ENCODE peak calls at places on chromosomes 13 and 19, in seven cellular contexts. Q is neural progenitor cell; L is aorta; Y is left cardiac atrium; C is ELR; V is effector memory CD4-positive, alpha-beta T cell; W is T-helper 2 cell treated with Interferon-gamma antibody and Interleukin-4, amounts not matched to agents 5 μg/mL and 100 μg/mL, for 36 hours. F is an unnamed sample.

GRCh38 chr19:6521718-6522646 is 8.8 kb upstream of the TNFSF9 start:
- DNase-seq in V (peak; percentile 60), C (peak; percentile 36), L (no peak), Q (no peak), Y (no peak), W (peak; percentile 29), F (no peak)

GRCh38 chr13:26112843-26113242 is 61.0 kb upstream of the SHISA2 start:
- DNase-seq in C (peak; percentile 25), Y (no peak), V (no peak), Q (peak; percentile 18), L (no peak), W (no peak), F (no peak)

GRCh38 chr19:3333020-3333583 is 33.3 kb upstream of the NFIC start:
- DNase-seq in V (no peak), W (no peak), C (no peak), L (no peak), Q (no peak), Y (no peak), F (no peak)

GRCh38 chr13:99386911-99387788 is 80.0 kb upstream of the GPR183 start:
- DNase-seq in C (peak; percentile 63), Q (peak; percentile 73), L (peak; percentile 71), W (peak; percentile 74), Y (peak; percentile 49), V (peak; percentile 64), F (no peak)

GRCh38 chr19:49297403-49297802 is 27.6 kb downstream of the SLC6A16 start:
- DNase-seq in L (no peak), V (no peak), W (no peak), C (no peak), Q (no peak), Y (no peak), F (no peak)

GRCh38 chr19:42229855-42230331 is 9.8 kb downstream of the ZNF526 start:
- DNase-seq in L (no peak), Q (no peak), C (peak; percentile 38), Y (no peak), W (no peak), V (no peak), F (peak; percentile 29)

GRCh38 chr19:17328517-17329060 is 6.1 kb downstream of the ANO8 start:
- DNase-seq in L (no peak), V (no peak), C (no peak), Y (no peak), W (no peak), Q (peak; percentile 60), F (no peak)

GRCh38 chr13:101916108-101916757 is 463.8 kb downstream of the ITGBL1 start:
- DNase-seq in C (peak; percentile 28), L (peak; percentile 42), V (no peak), W (no peak), Y (peak; percentile 42), Q (peak; percentile 84), F (peak; percentile 69)

GRCh38 chr19:10919352-10920287 is 8.8 kb downstream of the YIPF2 start:
- DNase-seq in L (no peak), Y (peak; percentile 53), V (no peak), Q (no peak), W (no peak), C (no peak), F (peak; percentile 48)

GRCh38 chr13:40338217-40338616 is 328.2 kb downstream of the FOXO1 start:
- DNase-seq in W (no peak), Q (no peak), Y (no peak), L (no peak), C (no peak), V (no peak), F (no peak)

GRCh38 chr13:109700176-109700575 is 86.2 kb downstream of the IRS2 start:
- DNase-seq in V (no peak), Q (no peak), C (peak; percentile 69), L (peak; percentile 76), Y (peak; percentile 83), W (no peak), F (no peak)

GRCh38 chr19:48683349-48683748 is 10.5 kb upstream of the NTN5 start:
- DNase-seq in C (peak; percentile 44), W (no peak), L (peak; percentile 63), V (no peak), Q (no peak), Y (peak; percentile 73), F (no peak)

GRCh38 chr19:10270616-10271394 is at the start of gene ICAM1:
- DNase-seq in Y (peak; percentile 92), C (peak; percentile 92), V (peak; percentile 71), W (peak; percentile 83), L (peak; percentile 94), Q (peak; percentile 71), F (peak; percentile 93)

GRCh38 chr13:109684836-109685602 is 101.4 kb downstream of the IRS2 start:
- DNase-seq in L (no peak), W (no peak), Q (no peak), Y (peak; percentile 54), C (no peak), V (no peak), F (no peak)

GRCh38 chr13:20190481-20191310 is 2.0 kb downstream of the GJB2 start:
- DNase-seq in Y (no peak), L (no peak), C (peak; percentile 90), Q (no peak), V (no peak), W (no peak), F (no peak)

GRCh38 chr19:21604351-21604926 is 99.0 kb downstream of the ZNF429 start:
- DNase-seq in C (peak; percentile 40), W (no peak), Y (no peak), V (no peak), L (no peak), Q (peak; percentile 7), F (no peak)

GRCh38 chr19:15396436-15396835 is 16.8 kb upstream of the AKAP8 start:
- DNase-seq in C (no peak), W (no peak), L (no peak), Y (no peak), V (no peak), Q (no peak), F (no peak)

GRCh38 chr13:99955747-99956472 is 15.7 kb downstream of the ZIC5 start:
- DNase-seq in C (no peak), L (no peak), Q (peak; percentile 67), V (no peak), W (no peak), Y (peak; percentile 58), F (peak; percentile 75)

GRCh38 chr13:26255717-26256277 is 1.9 kb downstream of the CDK8 start:
- DNase-seq in Q (no peak), L (no peak), C (peak; percentile 42), Y (no peak), W (no peak), V (no peak), F (no peak)

GRCh38 chr13:50521750-50522149 is 321.7 kb downstream of the DLEU7 start:
- DNase-seq in W (no peak), Q (no peak), L (no peak), V (no peak), Y (no peak), C (no peak), F (no peak)

GRCh38 chr13:30158774-30159445 is 148.4 kb downstream of the KATNAL1 start:
- DNase-seq in L (no peak), W (no peak), V (no peak), Q (no peak), Y (no peak), C (peak; percentile 82), F (no peak)

GRCh38 chr19:48739400-48739825 is 997 bp downstream of the RASIP1 start:
- DNase-seq in Q (peak; percentile 45), L (no peak), Y (no peak), C (no peak), W (no peak), V (no peak), F (no peak)

GRCh38 chr19:10960314-10961072 is at the start of gene SMARCA4:
- DNase-seq in C (peak; percentile 97), L (peak; percentile 98), V (peak; percentile 98), Y (peak; percentile 98), Q (peak; percentile 100), W (peak; percentile 99), F (peak; percentile 100)

GRCh38 chr13:112859128-112859816 is 109.7 kb upstream of the MCF2L start:
- DNase-seq in C (no peak), Y (no peak), Q (no peak), W (no peak), V (no peak), L (no peak), F (peak; percentile 60)

GRCh38 chr13:61413572-61413971 is 2.1 kb downstream of the PCDH20 start:
- DNase-seq in W (no peak), L (no peak), C (no peak), Y (no peak), Q (peak; percentile 51), V (no peak), F (peak; percentile 57)

GRCh38 chr19:14413765-14414171 is 5.4 kb downstream of the DDX39A start:
- DNase-seq in C (no peak), V (no peak), W (no peak), Q (no peak), Y (no peak), L (no peak), F (no peak)

GRCh38 chr19:48967346-48968178 is 2.5 kb downstream of the FTL start:
- DNase-seq in Y (peak; percentile 58), L (peak; percentile 86), C (peak; percentile 50), W (no peak), Q (no peak), V (no peak), F (no peak)

GRCh38 chr13:110211735-110212134 is 95.2 kb downstream of the COL4A1 start:
- DNase-seq in C (no peak), L (no peak), V (no peak), Y (no peak), Q (no peak), W (no peak), F (no peak)

F was measured in left lung.